ENCODE peak calls at places on chromosome 12, in eight cellular contexts. J, E, Y, Z, D, L, V and H are unnamed samples.

GRCh38 chr12:30726647-30727046 is 28.1 kb downstream of the CAPRIN2 start:
- DNase-seq in J (no peak), E (no peak), Y (no peak), Z (no peak), D (no peak), L (no peak), V (no peak), H (no peak)

GRCh38 chr12:25071366-25071765 is 122.5 kb upstream of the BCAT1 start:
- DNase-seq in J (no peak), E (no peak), Y (no peak), Z (no peak), D (no peak), L (no peak), V (no peak), H (no peak)

GRCh38 chr12:89840162-89840922 is 131.7 kb upstream of the ATP2B1 start:
- DNase-seq in J (no peak), E (no peak), Y (no peak), Z (no peak), D (no peak), L (no peak), V (no peak), H (no peak)

GRCh38 chr12:111296906-111297463 is 71.9 kb downstream of the PHETA1 start:
- DNase-seq in J (no peak), E (no peak), Y (no peak), Z (no peak), D (no peak), L (no peak), V (no peak), H (no peak)

GRCh38 chr12:110349521-110350151 is 53.9 kb downstream of the ANAPC7 start:
- DNase-seq in J (no peak), E (no peak), Y (no peak), Z (no peak), D (no peak), L (no peak), V (peak; percentile 59), H (no peak)

GRCh38 chr12:120640840-120641833 is 711 bp downstream of the CABP1 start:
- DNase-seq in J (no peak), E (peak; percentile 61), Y (peak; percentile 58), Z (peak; percentile 68), D (peak; percentile 52), L (peak; percentile 63), V (peak; percentile 65), H (no peak)

GRCh38 chr12:3170423-3171194 is 93.4 kb downstream of the TSPAN9 start:
- DNase-seq in J (no peak), E (no peak), Y (no peak), Z (no peak), D (peak; percentile 81), L (peak; percentile 81), V (no peak), H (no peak)

GRCh38 chr12:70936414-70936813 is 15.9 kb upstream of the PTPRR start:
- DNase-seq in J (no peak), E (no peak), Y (no peak), Z (no peak), D (no peak), L (no peak), V (no peak), H (no peak)

GRCh38 chr12:15322164-15323054 is at the start of gene PTPRO:
- DNase-seq in J (no peak), E (no peak), Y (no peak), Z (no peak), D (no peak), L (no peak), V (peak; percentile 14), H (no peak)

GRCh38 chr12:69898236-69898635 is 73.2 kb downstream of the MYRFL start:
- DNase-seq in J (no peak), E (no peak), Y (no peak), Z (no peak), D (no peak), L (no peak), V (no peak), H (no peak)

GRCh38 chr12:110860833-110861291 is 14.1 kb downstream of the CCDC63 start:
- DNase-seq in J (no peak), E (no peak), Y (no peak), Z (no peak), D (no peak), L (no peak), V (no peak), H (no peak)

GRCh38 chr12:38175538-38175937 is 141.0 kb upstream of the ALG10B start:
- DNase-seq in J (no peak), E (no peak), Y (no peak), Z (no peak), D (no peak), L (peak; percentile 73), V (no peak), H (no peak)

GRCh38 chr12:1104088-1104800 is 113.2 kb downstream of the ERC1 start:
- DNase-seq in J (no peak), E (no peak), Y (no peak), Z (no peak), D (no peak), L (no peak), V (no peak), H (no peak)

GRCh38 chr12:131035268-131035681 is 81.6 kb downstream of the ADGRD1 start:
- DNase-seq in J (no peak), E (no peak), Y (no peak), Z (no peak), D (no peak), L (no peak), V (no peak), H (no peak)

GRCh38 chr12:124758266-124759200 is 105.1 kb downstream of the SCARB1 start:
- DNase-seq in J (no peak), E (no peak), Y (no peak), Z (no peak), D (no peak), L (no peak), V (no peak), H (no peak)

GRCh38 chr12:130063866-130064265 is 98.4 kb upstream of the FZD10 start:
- DNase-seq in J (no peak), E (no peak), Y (no peak), Z (no peak), D (no peak), L (no peak), V (no peak), H (no peak)

GRCh38 chr12:43692064-43692463 is 66.5 kb downstream of the PUS7L start:
- DNase-seq in J (no peak), E (no peak), Y (no peak), Z (no peak), D (no peak), L (peak; percentile 22), V (no peak), H (no peak)

DNA sequence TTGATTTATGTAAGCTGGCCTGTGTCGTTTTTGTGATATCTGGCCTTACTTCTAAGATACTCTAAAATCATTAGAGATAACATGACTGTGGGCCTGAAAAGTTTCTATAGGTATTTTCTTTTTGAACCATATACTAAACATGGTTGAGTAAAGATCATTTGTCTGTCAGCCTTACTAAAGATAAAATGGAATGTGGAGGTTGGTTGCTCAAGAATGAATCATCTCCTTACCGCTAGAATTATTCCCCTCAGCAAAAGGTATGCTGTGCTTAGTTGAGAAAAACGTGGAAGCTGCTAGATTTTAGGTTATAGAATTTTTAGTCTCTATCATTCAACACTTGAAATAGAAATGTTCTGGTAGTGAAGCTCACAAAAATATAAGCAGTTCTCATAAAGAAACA is 407.3 kb downstream of the AEBP2 start:
- DNase-seq in J (no peak), E (no peak), Y (no peak), Z (no peak), D (no peak), L (peak; percentile 56), V (no peak), H (no peak)
- H3K4me3 ChIP-seq in J (no peak overlapping the region), E (no peak overlapping the region), Y (no peak overlapping the region), Z (no peak overlapping the region), D (no peak overlapping the region), L (no peak overlapping the region), V (no peak overlapping the region), H (no peak overlapping the region)

DNA sequence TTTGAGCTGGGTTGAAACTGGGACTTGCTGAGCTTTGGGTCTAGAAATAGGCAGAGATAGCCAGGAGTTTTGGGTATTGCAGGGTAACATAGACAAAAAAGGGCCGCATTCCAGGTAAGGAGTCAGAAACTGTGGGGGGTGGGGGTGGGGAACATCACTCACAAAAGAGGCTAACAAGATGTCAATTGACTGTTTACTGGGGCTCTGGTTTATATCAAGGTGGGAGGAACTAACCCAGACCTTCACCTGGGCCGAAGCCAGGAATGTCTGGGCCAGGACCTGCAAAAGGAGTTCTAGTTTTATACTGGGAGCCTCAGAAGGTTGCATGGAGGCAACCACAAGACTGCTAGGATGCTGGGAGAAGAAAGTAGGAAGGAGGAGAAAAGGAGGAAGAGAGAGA is 154.4 kb downstream of the EMP1 start:
- DNase-seq in J (no peak), E (no peak), Y (no peak), Z (no peak), D (no peak), L (no peak), V (no peak), H (no peak)
- H3K27me3 ChIP-seq in J (no peaks in the 10 kb centered on the region), E (no peaks in the 10 kb centered on the region), Y (no peaks in the 10 kb centered on the region), Z (no peaks in the 10 kb centered on the region), D (no peaks in the 10 kb centered on the region), L (peaks cover 8% of the 10 kb centered on the region), V (peaks cover 3% of the 10 kb centered on the region), H (no peaks in the 10 kb centered on the region)

DNA sequence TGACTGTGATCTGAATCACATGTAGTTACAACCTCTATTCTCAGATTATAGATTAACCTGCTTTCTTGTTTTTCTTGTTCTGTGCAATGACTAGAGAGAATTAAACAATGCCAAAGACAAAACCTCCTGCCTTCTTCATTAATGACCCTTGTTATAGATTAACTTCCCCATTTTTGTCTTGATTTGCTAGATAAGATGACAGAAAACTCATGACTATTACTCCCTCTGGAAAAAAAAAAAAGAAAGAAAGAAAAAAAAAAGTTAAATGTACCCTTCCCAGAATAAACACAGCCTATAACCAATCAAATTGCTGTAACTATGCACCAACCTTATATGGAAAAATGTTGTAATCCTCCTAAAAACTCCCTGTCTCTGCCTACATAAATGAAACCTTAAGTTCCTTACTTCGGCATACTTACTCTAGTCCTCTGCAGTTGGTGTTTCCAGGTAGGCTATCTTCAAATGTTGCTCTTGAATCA is 41.1 kb upstream of the PCED1B start:
- DNase-seq in J (no peak), E (no peak), Y (no peak), Z (no peak), D (no peak), L (peak; percentile 87), V (no peak), H (no peak)
- H3K27ac ChIP-seq in J (no peak overlapping the region), E (no peak overlapping the region), Y (no peak overlapping the region), Z (no peak overlapping the region), D (no peak overlapping the region), L (peak overlapping the region; percentile 77), V (no peak overlapping the region), H (no peak overlapping the region)

GRCh38 chr12:57475271-57476161 is 4.2 kb downstream of the ARHGAP9 start:
- DNase-seq in J (no peak), E (peak; percentile 48), Y (no peak), Z (no peak), D (peak; percentile 97), L (no peak), V (peak; percentile 66), H (no peak)

GRCh38 chr12:57479043-57479375 is 657 bp downstream of the ARHGAP9 start:
- DNase-seq in J (no peak), E (no peak), Y (no peak), Z (no peak), D (no peak), L (no peak), V (no peak), H (no peak)

GRCh38 chr12:57476162-57476992 is 3.3 kb downstream of the ARHGAP9 start:
- DNase-seq in J (no peak), E (no peak), Y (no peak), Z (no peak), D (peak; percentile 97), L (no peak), V (peak; percentile 40), H (no peak)

GRCh38 chr12:57477710-57478681 is 1.7 kb downstream of the ARHGAP9 start:
- DNase-seq in J (no peak), E (no peak), Y (no peak), Z (no peak), D (peak; percentile 99), L (no peak), V (no peak), H (no peak)

GRCh38 chr12:57476993-57477709 is 2.5 kb downstream of the ARHGAP9 start:
- DNase-seq in J (no peak), E (no peak), Y (no peak), Z (no peak), D (peak; percentile 96), L (no peak), V (no peak), H (no peak)
- H3K4me3 ChIP-seq in J (peak overlapping the region; percentile 51), E (no peak overlapping the region), Y (peak overlapping the region; percentile 30), Z (no peak overlapping the region), D (no peak overlapping the region), L (no peak overlapping the region), V (no peak overlapping the region), H (peak overlapping the region; percentile 72)